ENCODE peak calls at places on chromosomes 7 and 10, in seven cellular contexts. One of them, this sample, is unnamed.

GRCh38 chr10:120601999-120602398 is 145.0 kb downstream of the PLPP4 start:
- DNase-seq in endodermal cell: no peak
- DNase-seq in mucosa of descending colon: no peak
- DNase-seq in foreskin fibroblast: no peak
- DNase-seq in mesothelial cell of epicardium: no peak
- DNase-seq in heart left ventricle: no peak
- DNase-seq in endothelial cell: no peak
- DNase-seq in this sample: no peak

GRCh38 chr10:6279540-6280267 is 77.0 kb downstream of the PFKFB3 start:
- DNase-seq in endodermal cell: peak; percentile 85
- DNase-seq in mucosa of descending colon: no peak
- DNase-seq in foreskin fibroblast: peak; percentile 60
- DNase-seq in mesothelial cell of epicardium: no peak
- DNase-seq in heart left ventricle: no peak
- DNase-seq in endothelial cell: no peak
- DNase-seq in this sample: no peak

GRCh38 chr7:27420702-27421101 is 178.1 kb downstream of the EVX1 start:
- DNase-seq in endodermal cell: no peak
- DNase-seq in mucosa of descending colon: no peak
- DNase-seq in foreskin fibroblast: no peak
- DNase-seq in mesothelial cell of epicardium: no peak
- DNase-seq in heart left ventricle: no peak
- DNase-seq in endothelial cell: no peak
- DNase-seq in this sample: no peak

GRCh38 chr10:133401500-133401899 is 7.5 kb downstream of the MTG1 start:
- DNase-seq in endodermal cell: no peak
- DNase-seq in mucosa of descending colon: no peak
- DNase-seq in foreskin fibroblast: no peak
- DNase-seq in mesothelial cell of epicardium: no peak
- DNase-seq in heart left ventricle: no peak
- DNase-seq in endothelial cell: no peak
- DNase-seq in this sample: no peak

GRCh38 chr7:139727151-139727705 is 50.6 kb downstream of the HIPK2 start:
- DNase-seq in endodermal cell: peak; percentile 5
- DNase-seq in mucosa of descending colon: no peak
- DNase-seq in foreskin fibroblast: peak; percentile 74
- DNase-seq in mesothelial cell of epicardium: no peak
- DNase-seq in heart left ventricle: no peak
- DNase-seq in endothelial cell: no peak
- DNase-seq in this sample: no peak

GRCh38 chr7:111238891-111239290 is 148.0 kb downstream of the LRRN3 start:
- DNase-seq in endodermal cell: no peak
- DNase-seq in mucosa of descending colon: no peak
- DNase-seq in foreskin fibroblast: no peak
- DNase-seq in mesothelial cell of epicardium: no peak
- DNase-seq in heart left ventricle: no peak
- DNase-seq in endothelial cell: no peak
- DNase-seq in this sample: no peak

GRCh38 chr7:104627516-104627915 is 299.1 kb downstream of the LHFPL3 start:
- DNase-seq in endodermal cell: peak; percentile 80
- DNase-seq in mucosa of descending colon: no peak
- DNase-seq in foreskin fibroblast: peak; percentile 39
- DNase-seq in mesothelial cell of epicardium: peak; percentile 25
- DNase-seq in heart left ventricle: no peak
- DNase-seq in endothelial cell: peak; percentile 61
- DNase-seq in this sample: no peak

GRCh38 chr7:116491887-116492653 is 7.5 kb upstream of the CAV2 start:
- DNase-seq in endodermal cell: no peak
- DNase-seq in mucosa of descending colon: no peak
- DNase-seq in foreskin fibroblast: no peak
- DNase-seq in mesothelial cell of epicardium: no peak
- DNase-seq in heart left ventricle: no peak
- DNase-seq in endothelial cell: no peak
- DNase-seq in this sample: no peak

GRCh38 chr7:722847-723246 is 3.7 kb upstream of the DNAAF5 start:
- DNase-seq in endodermal cell: no peak
- DNase-seq in mucosa of descending colon: no peak
- DNase-seq in foreskin fibroblast: no peak
- DNase-seq in mesothelial cell of epicardium: no peak
- DNase-seq in heart left ventricle: no peak
- DNase-seq in endothelial cell: no peak
- DNase-seq in this sample: no peak

GRCh38 chr10:97991875-97992274 is 38.5 kb downstream of the CRTAC1 start:
- DNase-seq in endodermal cell: peak; percentile 88
- DNase-seq in mucosa of descending colon: no peak
- DNase-seq in foreskin fibroblast: peak; percentile 39
- DNase-seq in mesothelial cell of epicardium: no peak
- DNase-seq in heart left ventricle: no peak
- DNase-seq in endothelial cell: peak; percentile 54
- DNase-seq in this sample: no peak

GRCh38 chr7:22255834-22256233 is 101.1 kb downstream of the RAPGEF5 start:
- DNase-seq in endodermal cell: peak; percentile 62
- DNase-seq in mucosa of descending colon: no peak
- DNase-seq in foreskin fibroblast: no peak
- DNase-seq in mesothelial cell of epicardium: no peak
- DNase-seq in heart left ventricle: no peak
- DNase-seq in endothelial cell: no peak
- DNase-seq in this sample: no peak

GRCh38 chr7:42858570-42858969 is 53.3 kb downstream of the C7orf25 start:
- DNase-seq in endodermal cell: no peak
- DNase-seq in mucosa of descending colon: no peak
- DNase-seq in foreskin fibroblast: peak; percentile 67
- DNase-seq in mesothelial cell of epicardium: no peak
- DNase-seq in heart left ventricle: no peak
- DNase-seq in endothelial cell: no peak
- DNase-seq in this sample: no peak

GRCh38 chr10:5068274-5069017 is 25.8 kb upstream of the AKR1C3 start:
- DNase-seq in endodermal cell: no peak
- DNase-seq in mucosa of descending colon: no peak
- DNase-seq in foreskin fibroblast: no peak
- DNase-seq in mesothelial cell of epicardium: no peak
- DNase-seq in heart left ventricle: no peak
- DNase-seq in endothelial cell: no peak
- DNase-seq in this sample: no peak

GRCh38 chr10:75400163-75400768 is 1.3 kb downstream of the ZNF503 start:
- DNase-seq in endodermal cell: no peak
- DNase-seq in mucosa of descending colon: no peak
- DNase-seq in foreskin fibroblast: peak; percentile 60
- DNase-seq in mesothelial cell of epicardium: no peak
- DNase-seq in heart left ventricle: no peak
- DNase-seq in endothelial cell: no peak
- DNase-seq in this sample: no peak

GRCh38 chr10:75400769-75401568 is 595 bp downstream of the ZNF503 start:
- DNase-seq in endodermal cell: peak; percentile 85
- DNase-seq in mucosa of descending colon: peak; percentile 80
- DNase-seq in foreskin fibroblast: peak; percentile 83
- DNase-seq in mesothelial cell of epicardium: peak; percentile 47
- DNase-seq in heart left ventricle: peak; percentile 84
- DNase-seq in endothelial cell: peak; percentile 71
- DNase-seq in this sample: no peak

GRCh38 chr10:75398630-75399460 is 2.7 kb downstream of the ZNF503 start:
- DNase-seq in endodermal cell: peak; percentile 81
- DNase-seq in mucosa of descending colon: peak; percentile 51
- DNase-seq in foreskin fibroblast: peak; percentile 63
- DNase-seq in mesothelial cell of epicardium: no peak
- DNase-seq in heart left ventricle: peak; percentile 73
- DNase-seq in endothelial cell: peak; percentile 36
- DNase-seq in this sample: no peak

GRCh38 chr10:75398238-75398629 is 3.3 kb downstream of the ZNF503 start:
- DNase-seq in endodermal cell: no peak
- DNase-seq in mucosa of descending colon: no peak
- DNase-seq in foreskin fibroblast: no peak
- DNase-seq in mesothelial cell of epicardium: no peak
- DNase-seq in heart left ventricle: no peak
- DNase-seq in endothelial cell: no peak
- DNase-seq in this sample: no peak

GRCh38 chr10:75399461-75400162 is 2.0 kb downstream of the ZNF503 start:
- DNase-seq in endodermal cell: peak; percentile 91
- DNase-seq in mucosa of descending colon: peak; percentile 88
- DNase-seq in foreskin fibroblast: peak; percentile 91
- DNase-seq in mesothelial cell of epicardium: peak; percentile 63
- DNase-seq in heart left ventricle: peak; percentile 92
- DNase-seq in endothelial cell: peak; percentile 79
- DNase-seq in this sample: no peak
- TF ChIP-seq CTCF in endodermal cell: peak; percentile 80
- TF ChIP-seq CTCF in mucosa of descending colon: peak; percentile 54
- TF ChIP-seq CTCF in foreskin fibroblast: peak; percentile 44
- TF ChIP-seq CTCF in mesothelial cell of epicardium: peak; percentile 62
- TF ChIP-seq CTCF in heart left ventricle: peak; percentile 90
- TF ChIP-seq CTCF in endothelial cell: peak; percentile 60
- TF ChIP-seq CTCF in this sample: no peak

GRCh38 chr7:24979470-24979862 is 512 bp downstream of the OSBPL3 start:
- DNase-seq in endodermal cell: peak; percentile 89
- DNase-seq in mucosa of descending colon: peak; percentile 84
- DNase-seq in foreskin fibroblast: peak; percentile 90
- DNase-seq in mesothelial cell of epicardium: peak; percentile 31
- DNase-seq in heart left ventricle: peak; percentile 87
- DNase-seq in endothelial cell: peak; percentile 64
- DNase-seq in this sample: peak; percentile 64
- TF ChIP-seq CTCF in endodermal cell: peak; percentile 76
- TF ChIP-seq CTCF in mucosa of descending colon: peak; percentile 41
- TF ChIP-seq CTCF in foreskin fibroblast: peak; percentile 54
- TF ChIP-seq CTCF in mesothelial cell of epicardium: peak; percentile 25
- TF ChIP-seq CTCF in heart left ventricle: peak; percentile 62
- TF ChIP-seq CTCF in endothelial cell: no peak
- TF ChIP-seq CTCF in this sample: no peak

DNA sequence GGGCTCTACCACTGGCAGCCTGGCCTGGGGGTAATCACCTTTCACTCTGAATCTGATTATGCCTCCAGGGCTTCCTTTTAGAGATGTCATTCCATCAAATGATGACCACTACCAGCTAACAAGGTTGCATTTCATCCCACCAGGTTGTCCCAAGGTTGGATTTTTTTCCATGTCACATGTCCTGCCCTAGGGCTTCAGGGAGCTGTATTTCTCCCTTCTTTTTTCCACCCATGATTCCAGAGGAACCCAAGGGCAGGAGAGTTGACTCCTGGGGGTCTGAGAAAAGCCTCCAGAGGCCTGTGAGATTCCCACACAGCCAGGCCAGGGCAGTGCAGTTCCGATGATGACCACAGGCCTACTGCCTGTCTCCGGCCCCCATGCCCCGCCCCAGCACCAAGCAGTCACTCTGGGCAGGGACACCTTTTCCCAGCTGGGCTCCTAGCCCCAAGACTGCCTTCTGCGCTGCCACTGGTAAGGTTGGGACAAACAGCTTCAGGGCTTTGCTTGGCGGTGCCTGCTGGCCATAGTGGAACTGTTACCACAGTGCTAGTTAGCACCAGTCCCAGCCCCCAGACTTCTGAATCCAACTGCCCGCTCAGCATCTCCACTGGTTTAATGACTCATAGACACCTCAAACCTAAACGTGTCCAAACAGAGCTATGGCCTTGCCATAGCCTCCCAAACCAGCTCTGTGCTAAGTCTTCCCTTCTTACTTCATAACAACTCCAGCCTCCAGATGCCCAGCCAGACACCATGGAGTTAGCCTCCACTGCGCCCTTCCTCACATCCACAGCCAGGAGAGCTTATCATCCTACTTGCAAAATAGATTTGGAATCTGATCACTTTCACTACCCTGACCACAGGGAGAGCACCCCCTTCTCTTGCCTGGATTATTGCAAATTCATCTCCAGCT is 133.7 kb downstream of the ARHGAP22 start:
- DNase-seq in endodermal cell: peak; percentile 59
- DNase-seq in mucosa of descending colon: no peak
- DNase-seq in foreskin fibroblast: peak; percentile 45
- DNase-seq in mesothelial cell of epicardium: no peak
- DNase-seq in heart left ventricle: no peak
- DNase-seq in endothelial cell: no peak
- DNase-seq in this sample: peak; percentile 8
- TF ChIP-seq CTCF in endodermal cell: peak; percentile 46
- TF ChIP-seq CTCF in mucosa of descending colon: no peak
- TF ChIP-seq CTCF in foreskin fibroblast: no peak
- TF ChIP-seq CTCF in mesothelial cell of epicardium: no peak
- TF ChIP-seq CTCF in heart left ventricle: no peak
- TF ChIP-seq CTCF in endothelial cell: peak; percentile 13
- TF ChIP-seq CTCF in this sample: no peak

GRCh38 chr10:25768167-25768566 is 165.9 kb upstream of the MYO3A start:
- DNase-seq in endodermal cell: no peak
- DNase-seq in mucosa of descending colon: no peak
- DNase-seq in foreskin fibroblast: no peak
- DNase-seq in mesothelial cell of epicardium: no peak
- DNase-seq in heart left ventricle: no peak
- DNase-seq in endothelial cell: no peak
- DNase-seq in this sample: no peak
- TF ChIP-seq CTCF in endodermal cell: peak; percentile 67
- TF ChIP-seq CTCF in mucosa of descending colon: no peak
- TF ChIP-seq CTCF in foreskin fibroblast: no peak
- TF ChIP-seq CTCF in mesothelial cell of epicardium: no peak
- TF ChIP-seq CTCF in heart left ventricle: no peak
- TF ChIP-seq CTCF in endothelial cell: no peak
- TF ChIP-seq CTCF in this sample: no peak

GRCh38 chr7:132501956-132502355 is 74.3 kb downstream of the PLXNA4 start:
- DNase-seq in endodermal cell: no peak
- DNase-seq in mucosa of descending colon: no peak
- DNase-seq in foreskin fibroblast: no peak
- DNase-seq in mesothelial cell of epicardium: no peak
- DNase-seq in heart left ventricle: no peak
- DNase-seq in endothelial cell: peak; percentile 21
- DNase-seq in this sample: no peak

GRCh38 chr7:132503415-132503814 is 72.9 kb downstream of the PLXNA4 start:
- DNase-seq in endodermal cell: peak; percentile 74
- DNase-seq in mucosa of descending colon: no peak
- DNase-seq in foreskin fibroblast: no peak
- DNase-seq in mesothelial cell of epicardium: no peak
- DNase-seq in heart left ventricle: no peak
- DNase-seq in endothelial cell: no peak
- DNase-seq in this sample: no peak

GRCh38 chr7:132498319-132498718 is 78.0 kb downstream of the PLXNA4 start:
- DNase-seq in endodermal cell: no peak
- DNase-seq in mucosa of descending colon: no peak
- DNase-seq in foreskin fibroblast: no peak
- DNase-seq in mesothelial cell of epicardium: no peak
- DNase-seq in heart left ventricle: no peak
- DNase-seq in endothelial cell: no peak
- DNase-seq in this sample: no peak

GRCh38 chr7:132499065-132499464 is 77.2 kb downstream of the PLXNA4 start:
- DNase-seq in endodermal cell: no peak
- DNase-seq in mucosa of descending colon: no peak
- DNase-seq in foreskin fibroblast: no peak
- DNase-seq in mesothelial cell of epicardium: no peak
- DNase-seq in heart left ventricle: no peak
- DNase-seq in endothelial cell: no peak
- DNase-seq in this sample: no peak

GRCh38 chr7:132500727-132501410 is 75.4 kb downstream of the PLXNA4 start:
- DNase-seq in endodermal cell: peak; percentile 84
- DNase-seq in mucosa of descending colon: no peak
- DNase-seq in foreskin fibroblast: peak; percentile 34
- DNase-seq in mesothelial cell of epicardium: no peak
- DNase-seq in heart left ventricle: no peak
- DNase-seq in endothelial cell: peak; percentile 20
- DNase-seq in this sample: no peak
- TF ChIP-seq CTCF in endodermal cell: peak; percentile 74
- TF ChIP-seq CTCF in mucosa of descending colon: no peak
- TF ChIP-seq CTCF in foreskin fibroblast: peak; percentile 13
- TF ChIP-seq CTCF in mesothelial cell of epicardium: no peak
- TF ChIP-seq CTCF in heart left ventricle: peak; percentile 60
- TF ChIP-seq CTCF in endothelial cell: no peak
- TF ChIP-seq CTCF in this sample: no peak

This sample was measured in activated B cell treated with CpG ODN at 0.5 μM for 24 hours.